ENCODE peak calls at places on chromosomes 16 and 17, in five cellular contexts. One of them, this sample, is unnamed.

GRCh38 chr16:87860553-87861299 is 8.6 kb downstream of the SLC7A5 start:
- DNase-seq in effector memory CD4-positive, alpha-beta T cell: no peak
- DNase-seq in tibial nerve: no peak
- DNase-seq in colonic mucosa: no peak
- DNase-seq in uterus: no peak
- DNase-seq in this sample: no peak

GRCh38 chr17:59756236-59756818 is 48.9 kb downstream of the VMP1 start:
- DNase-seq in uterus: no peak
- DNase-seq in effector memory CD4-positive, alpha-beta T cell: no peak
- DNase-seq in colonic mucosa: no peak
- DNase-seq in tibial nerve: no peak
- DNase-seq in this sample: no peak

GRCh38 chr17:48254896-48255295 is 147.3 kb downstream of the SNX11 start:
- DNase-seq in tibial nerve: no peak
- DNase-seq in uterus: no peak
- DNase-seq in effector memory CD4-positive, alpha-beta T cell: no peak
- DNase-seq in colonic mucosa: no peak
- DNase-seq in this sample: no peak

GRCh38 chr17:17568772-17569195 is 22.7 kb downstream of the PEMT start:
- DNase-seq in effector memory CD4-positive, alpha-beta T cell: peak; percentile 27
- DNase-seq in uterus: no peak
- DNase-seq in tibial nerve: no peak
- DNase-seq in colonic mucosa: peak; percentile 90
- DNase-seq in this sample: peak; percentile 87

GRCh38 chr16:58670177-58670576 is 14.4 kb downstream of the SLC38A7 start:
- DNase-seq in colonic mucosa: no peak
- DNase-seq in tibial nerve: no peak
- DNase-seq in uterus: no peak
- DNase-seq in effector memory CD4-positive, alpha-beta T cell: no peak
- DNase-seq in this sample: peak; percentile 18

GRCh38 chr17:68054296-68054900 is 18.9 kb downstream of the KPNA2 start:
- DNase-seq in tibial nerve: no peak
- DNase-seq in colonic mucosa: no peak
- DNase-seq in effector memory CD4-positive, alpha-beta T cell: no peak
- DNase-seq in uterus: peak; percentile 36
- DNase-seq in this sample: no peak

GRCh38 chr17:79832211-79833109 is 6.8 kb downstream of the CBX4 start:
- DNase-seq in uterus: no peak
- DNase-seq in effector memory CD4-positive, alpha-beta T cell: no peak
- DNase-seq in tibial nerve: no peak
- DNase-seq in colonic mucosa: peak; percentile 71
- DNase-seq in this sample: peak; percentile 79

GRCh38 chr16:78258651-78259050 is 159.2 kb downstream of the WWOX start:
- DNase-seq in tibial nerve: no peak
- DNase-seq in colonic mucosa: no peak
- DNase-seq in uterus: no peak
- DNase-seq in effector memory CD4-positive, alpha-beta T cell: no peak
- DNase-seq in this sample: no peak

GRCh38 chr17:76137351-76138233 is 3.5 kb downstream of the FOXJ1 start:
- DNase-seq in colonic mucosa: no peak
- DNase-seq in tibial nerve: no peak
- DNase-seq in uterus: no peak
- DNase-seq in effector memory CD4-positive, alpha-beta T cell: no peak
- DNase-seq in this sample: peak; percentile 72

GRCh38 chr16:57424599-57424998 is 20.0 kb downstream of the CCL17 start:
- DNase-seq in effector memory CD4-positive, alpha-beta T cell: no peak
- DNase-seq in uterus: no peak
- DNase-seq in tibial nerve: no peak
- DNase-seq in colonic mucosa: no peak
- DNase-seq in this sample: no peak

GRCh38 chr17:10756146-10756545 is 26.3 kb upstream of the TMEM220 start:
- DNase-seq in uterus: no peak
- DNase-seq in colonic mucosa: no peak
- DNase-seq in tibial nerve: no peak
- DNase-seq in effector memory CD4-positive, alpha-beta T cell: no peak
- DNase-seq in this sample: no peak

GRCh38 chr17:62628845-62629555 is 1.5 kb downstream of the MRC2 start:
- DNase-seq in effector memory CD4-positive, alpha-beta T cell: no peak
- DNase-seq in tibial nerve: no peak
- DNase-seq in colonic mucosa: no peak
- DNase-seq in uterus: peak; percentile 55
- DNase-seq in this sample: no peak

GRCh38 chr17:62627904-62628603 is 584 bp downstream of the MRC2 start:
- DNase-seq in effector memory CD4-positive, alpha-beta T cell: no peak
- DNase-seq in tibial nerve: no peak
- DNase-seq in uterus: peak; percentile 85
- DNase-seq in colonic mucosa: peak; percentile 39
- DNase-seq in this sample: peak; percentile 79

GRCh38 chr17:62631086-62631935 is 3.8 kb downstream of the MRC2 start:
- DNase-seq in colonic mucosa: no peak
- DNase-seq in effector memory CD4-positive, alpha-beta T cell: no peak
- DNase-seq in uterus: no peak
- DNase-seq in tibial nerve: no peak
- DNase-seq in this sample: no peak

GRCh38 chr17:62630365-62631085 is 3.1 kb downstream of the MRC2 start:
- DNase-seq in effector memory CD4-positive, alpha-beta T cell: no peak
- DNase-seq in uterus: no peak
- DNase-seq in colonic mucosa: no peak
- DNase-seq in tibial nerve: no peak
- DNase-seq in this sample: no peak

GRCh38 chr17:62629556-62630364 is 2.3 kb downstream of the MRC2 start:
- DNase-seq in effector memory CD4-positive, alpha-beta T cell: no peak
- DNase-seq in tibial nerve: no peak
- DNase-seq in colonic mucosa: no peak
- DNase-seq in uterus: no peak
- DNase-seq in this sample: no peak
- H3K27ac ChIP-seq in effector memory CD4-positive, alpha-beta T cell: no peak overlapping the region
- H3K27ac ChIP-seq in tibial nerve: no peak overlapping the region
- H3K27ac ChIP-seq in colonic mucosa: no peak overlapping the region
- H3K27ac ChIP-seq in uterus: peak overlapping the region; percentile 98
- H3K27ac ChIP-seq in this sample: no peak overlapping the region

GRCh38 chr17:28334176-28334575 is 1.1 kb downstream of the IFT20 start:
- DNase-seq in tibial nerve: no peak
- DNase-seq in uterus: no peak
- DNase-seq in colonic mucosa: no peak
- DNase-seq in effector memory CD4-positive, alpha-beta T cell: no peak
- DNase-seq in this sample: no peak

GRCh38 chr17:28335959-28336871 is 654 bp downstream of the TNFAIP1 start:
- DNase-seq in uterus: peak; percentile 61
- DNase-seq in effector memory CD4-positive, alpha-beta T cell: no peak
- DNase-seq in colonic mucosa: peak; percentile 70
- DNase-seq in tibial nerve: no peak
- DNase-seq in this sample: peak; percentile 81

GRCh38 chr17:28334666-28335200 is 539 bp downstream of the IFT20 start:
- DNase-seq in colonic mucosa: no peak
- DNase-seq in effector memory CD4-positive, alpha-beta T cell: no peak
- DNase-seq in uterus: no peak
- DNase-seq in tibial nerve: no peak
- DNase-seq in this sample: no peak

GRCh38 chr17:28333083-28333746 is 2.1 kb downstream of the IFT20 start:
- DNase-seq in effector memory CD4-positive, alpha-beta T cell: no peak
- DNase-seq in tibial nerve: no peak
- DNase-seq in uterus: no peak
- DNase-seq in colonic mucosa: no peak
- DNase-seq in this sample: no peak

DNA sequence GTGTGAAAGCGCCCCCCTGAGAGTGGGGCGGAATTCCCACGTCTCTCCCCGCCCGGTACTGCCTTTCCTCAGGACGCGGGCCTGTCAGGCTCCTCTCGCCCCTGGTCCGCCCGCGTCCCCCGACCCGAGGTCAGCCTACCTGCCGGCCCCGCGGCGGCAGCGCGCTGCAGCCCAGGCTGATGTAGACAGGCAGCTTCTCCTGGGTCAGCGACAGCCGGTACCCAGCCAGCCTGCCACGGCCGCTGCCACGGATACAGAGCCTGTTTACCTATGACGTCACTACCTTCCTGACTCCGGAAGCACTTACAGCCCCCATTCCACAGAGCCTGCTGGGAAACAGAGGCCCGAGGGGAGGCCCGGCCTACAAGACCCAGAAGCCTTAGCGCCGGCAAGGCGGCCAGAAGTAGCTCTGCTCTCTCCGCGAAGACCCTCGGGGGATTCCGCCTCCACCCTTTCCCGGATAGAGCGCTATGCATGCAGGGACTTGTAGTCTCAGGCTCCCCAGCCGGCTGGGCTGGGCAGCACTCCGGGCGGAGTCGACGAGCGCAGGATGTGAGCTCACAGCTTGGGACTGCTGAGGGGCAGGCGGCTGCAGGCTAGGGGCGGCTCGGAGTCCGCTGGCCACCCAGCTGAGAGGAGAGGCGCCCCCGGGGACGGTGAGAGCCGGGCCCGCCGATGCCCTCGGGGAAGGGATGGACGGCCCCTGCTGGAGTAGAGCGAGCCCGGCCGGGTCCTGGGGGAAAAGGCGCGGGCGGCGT is at the start of the genes IFT20 and TNFAIP1:
- DNase-seq in effector memory CD4-positive, alpha-beta T cell: peak; percentile 98
- DNase-seq in tibial nerve: peak; percentile 97
- DNase-seq in colonic mucosa: peak; percentile 98
- DNase-seq in uterus: peak; percentile 99
- DNase-seq in this sample: peak; percentile 100
- H3K4me1 ChIP-seq in effector memory CD4-positive, alpha-beta T cell: peaks cover 18% of the 10 kb centered on the region
- H3K4me1 ChIP-seq in tibial nerve: peaks cover 15% of the 10 kb centered on the region
- H3K4me1 ChIP-seq in colonic mucosa: peaks cover 8% of the 10 kb centered on the region
- H3K4me1 ChIP-seq in uterus: peaks cover 16% of the 10 kb centered on the region
- H3K4me1 ChIP-seq in this sample: peaks cover 6% of the 10 kb centered on the region

DNA sequence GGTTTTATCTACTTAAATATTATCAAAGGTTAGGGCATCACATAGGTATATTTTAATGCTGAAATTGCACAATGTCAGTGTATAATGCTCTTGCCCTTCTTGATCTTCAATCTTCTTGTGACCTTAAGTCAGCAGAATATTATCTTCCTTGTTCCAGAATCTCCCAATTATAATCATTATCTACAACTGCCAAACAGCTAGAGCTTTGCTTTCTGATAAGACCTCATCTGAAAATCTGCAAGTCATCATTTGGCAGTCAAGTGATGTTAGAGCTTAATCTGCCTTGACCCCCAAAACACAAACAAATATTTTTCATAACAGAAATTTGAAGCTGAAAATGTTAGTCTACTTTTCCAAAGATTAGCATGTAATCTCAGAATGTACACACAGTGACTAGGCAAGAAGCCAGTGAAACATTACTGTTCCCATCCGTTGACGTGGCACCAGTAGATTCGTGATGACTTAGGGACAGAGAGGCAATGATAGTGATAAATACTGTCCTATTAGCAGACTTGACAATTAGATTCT is 19.8 kb downstream of the REXO5 start:
- DNase-seq in effector memory CD4-positive, alpha-beta T cell: no peak
- DNase-seq in tibial nerve: no peak
- DNase-seq in uterus: no peak
- DNase-seq in colonic mucosa: no peak
- DNase-seq in this sample: no peak
- H3K27ac ChIP-seq in effector memory CD4-positive, alpha-beta T cell: no peak overlapping the region
- H3K27ac ChIP-seq in tibial nerve: no peak overlapping the region
- H3K27ac ChIP-seq in uterus: no peak overlapping the region
- H3K27ac ChIP-seq in colonic mucosa: no peak overlapping the region
- H3K27ac ChIP-seq in this sample: no peak overlapping the region

GRCh38 chr17:41647038-41647813 is 22.9 kb upstream of the KRT17 start:
- DNase-seq in effector memory CD4-positive, alpha-beta T cell: no peak
- DNase-seq in uterus: no peak
- DNase-seq in tibial nerve: no peak
- DNase-seq in colonic mucosa: no peak
- DNase-seq in this sample: no peak

GRCh38 chr17:41645371-41646063 is 21.1 kb upstream of the KRT17 start:
- DNase-seq in effector memory CD4-positive, alpha-beta T cell: no peak
- DNase-seq in colonic mucosa: no peak
- DNase-seq in uterus: no peak
- DNase-seq in tibial nerve: no peak
- DNase-seq in this sample: no peak

GRCh38 chr17:41648411-41649195 is 24.2 kb upstream of the KRT17 start:
- DNase-seq in effector memory CD4-positive, alpha-beta T cell: peak; percentile 75
- DNase-seq in uterus: peak; percentile 82
- DNase-seq in colonic mucosa: peak; percentile 91
- DNase-seq in tibial nerve: peak; percentile 70
- DNase-seq in this sample: peak; percentile 97

GRCh38 chr17:41649923-41650519 is 25.6 kb upstream of the KRT17 start:
- DNase-seq in colonic mucosa: no peak
- DNase-seq in uterus: no peak
- DNase-seq in effector memory CD4-positive, alpha-beta T cell: no peak
- DNase-seq in tibial nerve: no peak
- DNase-seq in this sample: no peak

GRCh38 chr17:41647940-41648410 is 23.6 kb upstream of the KRT17 start:
- DNase-seq in uterus: peak; percentile 88
- DNase-seq in colonic mucosa: peak; percentile 96
- DNase-seq in effector memory CD4-positive, alpha-beta T cell: peak; percentile 82
- DNase-seq in tibial nerve: peak; percentile 93
- DNase-seq in this sample: peak; percentile 93
- H3K4me1 ChIP-seq in uterus: no peaks in the 10 kb centered on the region
- H3K4me1 ChIP-seq in colonic mucosa: peaks cover 19% of the 10 kb centered on the region
- H3K4me1 ChIP-seq in effector memory CD4-positive, alpha-beta T cell: peaks cover 14% of the 10 kb centered on the region
- H3K4me1 ChIP-seq in tibial nerve: peaks cover 14% of the 10 kb centered on the region
- H3K4me1 ChIP-seq in this sample: peaks cover 3% of the 10 kb centered on the region

GRCh38 chr17:49843774-49844350 is 4.0 kb downstream of the TAC4 start:
- DNase-seq in effector memory CD4-positive, alpha-beta T cell: no peak
- DNase-seq in tibial nerve: no peak
- DNase-seq in uterus: no peak
- DNase-seq in colonic mucosa: peak; percentile 47
- DNase-seq in this sample: peak; percentile 39
- H3K27ac ChIP-seq in effector memory CD4-positive, alpha-beta T cell: no peak overlapping the region
- H3K27ac ChIP-seq in tibial nerve: no peak overlapping the region
- H3K27ac ChIP-seq in uterus: no peak overlapping the region
- H3K27ac ChIP-seq in colonic mucosa: no peak overlapping the region
- H3K27ac ChIP-seq in this sample: no peak overlapping the region

GRCh38 chr17:2247005-2247404 is 56.6 kb downstream of the SMG6 start:
- DNase-seq in colonic mucosa: no peak
- DNase-seq in effector memory CD4-positive, alpha-beta T cell: no peak
- DNase-seq in uterus: no peak
- DNase-seq in tibial nerve: no peak
- DNase-seq in this sample: no peak
- H3K4me1 ChIP-seq in colonic mucosa: no peaks in the 10 kb centered on the region
- H3K4me1 ChIP-seq in effector memory CD4-positive, alpha-beta T cell: no peaks in the 10 kb centered on the region
- H3K4me1 ChIP-seq in uterus: peaks cover under 1% of the 10 kb centered on the region
- H3K4me1 ChIP-seq in tibial nerve: no peaks in the 10 kb centered on the region
- H3K4me1 ChIP-seq in this sample: no peaks in the 10 kb centered on the region

GRCh38 chr16:17397499-17397891 is 73.3 kb downstream of the XYLT1 start:
- DNase-seq in uterus: peak; percentile 59
- DNase-seq in effector memory CD4-positive, alpha-beta T cell: peak; percentile 12
- DNase-seq in tibial nerve: no peak
- DNase-seq in colonic mucosa: peak; percentile 75
- DNase-seq in this sample: no peak
- H3K27ac ChIP-seq in uterus: peak overlapping the region; percentile 60
- H3K27ac ChIP-seq in effector memory CD4-positive, alpha-beta T cell: peak overlapping the region; percentile 89
- H3K27ac ChIP-seq in tibial nerve: no peak overlapping the region
- H3K27ac ChIP-seq in colonic mucosa: peak overlapping the region; percentile 71
- H3K27ac ChIP-seq in this sample: peak overlapping the region; percentile 16

GRCh38 chr16:2471653-2472487 is 773 bp downstream of the NTN3 start:
- DNase-seq in tibial nerve: no peak
- DNase-seq in uterus: no peak
- DNase-seq in effector memory CD4-positive, alpha-beta T cell: no peak
- DNase-seq in colonic mucosa: no peak
- DNase-seq in this sample: no peak

GRCh38 chr16:2472488-2472864 is 1.4 kb downstream of the NTN3 start:
- DNase-seq in effector memory CD4-positive, alpha-beta T cell: no peak
- DNase-seq in tibial nerve: no peak
- DNase-seq in colonic mucosa: no peak
- DNase-seq in uterus: no peak
- DNase-seq in this sample: no peak

GRCh38 chr16:2473425-2473926 is 1.5 kb upstream of the TBC1D24 start:
- DNase-seq in colonic mucosa: no peak
- DNase-seq in effector memory CD4-positive, alpha-beta T cell: no peak
- DNase-seq in tibial nerve: no peak
- DNase-seq in uterus: no peak
- DNase-seq in this sample: no peak

GRCh38 chr16:2473999-2474876 is 689 bp upstream of the TBC1D24 start:
- DNase-seq in uterus: no peak
- DNase-seq in tibial nerve: no peak
- DNase-seq in colonic mucosa: peak; percentile 58
- DNase-seq in effector memory CD4-positive, alpha-beta T cell: peak; percentile 47
- DNase-seq in this sample: peak; percentile 60

GRCh38 chr16:2472885-2473284 is 1.8 kb downstream of the NTN3 start:
- DNase-seq in uterus: no peak
- DNase-seq in colonic mucosa: no peak
- DNase-seq in effector memory CD4-positive, alpha-beta T cell: no peak
- DNase-seq in tibial nerve: no peak
- DNase-seq in this sample: no peak
- H3K4me1 ChIP-seq in uterus: no peaks in the 10 kb centered on the region
- H3K4me1 ChIP-seq in colonic mucosa: peaks cover 17% of the 10 kb centered on the region
- H3K4me1 ChIP-seq in effector memory CD4-positive, alpha-beta T cell: peaks cover 43% of the 10 kb centered on the region
- H3K4me1 ChIP-seq in tibial nerve: peaks cover 44% of the 10 kb centered on the region
- H3K4me1 ChIP-seq in this sample: no peaks in the 10 kb centered on the region

This sample was measured in aorta.